ENCODE peak calls at places on chromosomes 7 and 10, in ten cellular contexts. B is uterus; N is OCI-LY7; P is AG10803; G is CD8-positive, alpha-beta T cell; Y is SK-N-SH; Z is neural progenitor cell; H is colonic mucosa; T is cardiac muscle cell; D is cardiac fibroblast. V is an unnamed sample.

GRCh38 chr10:118241229-118242137 is 100.6 kb downstream of the FAM204A start:
- DNase-seq in B (peak; percentile 91), N (peak; percentile 60), P (peak; percentile 84), G (peak; percentile 76), Y (peak; percentile 53), Z (peak; percentile 90), H (peak; percentile 82), T (peak; percentile 88), D (peak; percentile 85), V (peak; percentile 86)

GRCh38 chr7:157981778-157982177 is 605.8 kb downstream of the PTPRN2 start:
- DNase-seq in B (no peak), N (no peak), P (no peak), G (no peak), Y (no peak), Z (no peak), H (no peak), T (no peak), D (no peak), V (no peak)

GRCh38 chr10:129057856-129058663 is 409.0 kb upstream of the MGMT start:
- DNase-seq in B (no peak), N (no peak), P (no peak), G (peak; percentile 74), Y (no peak), Z (no peak), H (no peak), T (no peak), D (no peak), V (no peak)

GRCh38 chr7:28037220-28038010 is 143.2 kb downstream of the JAZF1 start:
- DNase-seq in B (peak; percentile 29), N (no peak), P (peak; percentile 95), G (no peak), Y (no peak), Z (no peak), H (no peak), T (peak; percentile 91), D (peak; percentile 97), V (no peak)

GRCh38 chr7:139995034-139995915 is 67.5 kb downstream of the PARP12 start:
- DNase-seq in B (peak; percentile 30), N (no peak), P (peak; percentile 36), G (no peak), Y (no peak), Z (no peak), H (no peak), T (peak; percentile 72), D (peak; percentile 43), V (no peak)

GRCh38 chr10:102610499-102610898 is 33.8 kb upstream of the TRIM8 start:
- DNase-seq in B (no peak), N (no peak), P (no peak), G (no peak), Y (no peak), Z (no peak), H (no peak), T (no peak), D (peak; percentile 59), V (no peak)

GRCh38 chr7:131899271-131900030 is 343.0 kb upstream of the PODXL start:
- DNase-seq in B (no peak), N (no peak), P (no peak), G (no peak), Y (no peak), Z (no peak), H (no peak), T (no peak), D (no peak), V (no peak)

GRCh38 chr7:139572704-139573395 is 49.4 kb downstream of the CLEC2L start:
- DNase-seq in B (no peak), N (no peak), P (no peak), G (peak; percentile 38), Y (no peak), Z (no peak), H (no peak), T (no peak), D (no peak), V (no peak)

GRCh38 chr7:29805031-29805430 is 1.3 kb upstream of the WIPF3 start:
- DNase-seq in B (no peak), N (no peak), P (no peak), G (no peak), Y (no peak), Z (no peak), H (no peak), T (no peak), D (no peak), V (no peak)

GRCh38 chr7:29797112-29797944 is 9.0 kb upstream of the WIPF3 start:
- DNase-seq in B (no peak), N (no peak), P (no peak), G (no peak), Y (no peak), Z (no peak), H (peak; percentile 24), T (no peak), D (no peak), V (no peak)

GRCh38 chr7:29806131-29806792 is at the start of gene WIPF3:
- DNase-seq in B (no peak), N (no peak), P (no peak), G (no peak), Y (peak; percentile 90), Z (peak; percentile 88), H (peak; percentile 40), T (peak; percentile 16), D (no peak), V (peak; percentile 74)

GRCh38 chr7:29798422-29798821 is 7.9 kb upstream of the WIPF3 start:
- DNase-seq in B (no peak), N (no peak), P (no peak), G (no peak), Y (no peak), Z (no peak), H (no peak), T (no peak), D (no peak), V (no peak)

GRCh38 chr7:29801929-29802328 is 4.4 kb upstream of the WIPF3 start:
- DNase-seq in B (no peak), N (no peak), P (no peak), G (no peak), Y (no peak), Z (no peak), H (no peak), T (no peak), D (no peak), V (no peak)
- TF ChIP-seq CTCF in B (no peak), N (no peak), P (no peak), G (no peak), Y (no peak), Z (no peak), H (no peak), T (no peak), D (no peak), V (no peak)

GRCh38 chr10:120651000-120651399 is 194.0 kb downstream of the PLPP4 start:
- DNase-seq in B (no peak), N (no peak), P (no peak), G (no peak), Y (no peak), Z (no peak), H (no peak), T (no peak), D (no peak), V (no peak)

GRCh38 chr10:120646159-120646558 is 189.1 kb downstream of the PLPP4 start:
- DNase-seq in B (no peak), N (no peak), P (no peak), G (no peak), Y (no peak), Z (no peak), H (no peak), T (no peak), D (no peak), V (no peak)

GRCh38 chr10:120643373-120643772 is 186.3 kb downstream of the PLPP4 start:
- DNase-seq in B (no peak), N (no peak), P (no peak), G (no peak), Y (no peak), Z (no peak), H (no peak), T (no peak), D (no peak), V (no peak)

GRCh38 chr10:120644549-120645410 is 187.8 kb downstream of the PLPP4 start:
- DNase-seq in B (no peak), N (no peak), P (no peak), G (no peak), Y (no peak), Z (peak; percentile 57), H (no peak), T (no peak), D (no peak), V (no peak)

DNA sequence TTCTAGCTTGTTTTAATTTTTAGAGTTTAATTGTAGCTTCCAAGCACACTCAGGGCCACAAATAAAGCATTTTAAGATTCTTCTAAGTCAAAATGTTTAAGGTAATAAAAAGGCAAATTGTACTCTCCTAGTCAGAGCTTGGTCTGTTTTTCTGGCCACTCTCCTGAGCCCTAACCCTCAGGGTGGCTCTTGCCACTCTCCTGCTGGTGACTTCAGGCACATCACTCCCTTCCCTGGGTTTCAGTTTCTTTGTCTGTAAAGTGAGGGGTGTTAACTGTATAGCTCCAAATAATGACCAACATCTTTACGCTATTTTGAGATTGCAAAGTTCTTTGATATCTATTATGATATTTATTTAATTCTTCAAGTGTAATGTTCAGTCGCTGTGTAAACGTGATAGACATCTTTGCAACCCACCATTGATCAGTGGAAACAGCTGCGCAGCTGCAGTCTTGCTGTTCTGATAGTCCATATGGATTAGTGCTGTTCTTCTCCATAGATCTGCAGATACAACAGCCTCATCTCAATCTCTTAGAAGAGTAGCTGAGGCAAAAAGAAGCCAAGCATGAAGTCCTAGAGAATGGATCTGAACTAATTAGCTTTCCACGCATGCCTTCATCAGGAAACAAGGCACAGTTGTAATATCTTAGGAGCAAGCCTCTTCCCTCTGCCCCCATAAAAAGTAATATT is 189.9 kb downstream of the PLPP4 start:
- DNase-seq in B (no peak), N (no peak), P (no peak), G (no peak), Y (peak; percentile 70), Z (no peak), H (no peak), T (no peak), D (no peak), V (no peak)
- TF ChIP-seq CTCF in B (no peak), N (no peak), P (peak; percentile 38), G (no peak), Y (no peak), Z (peak; percentile 28), H (no peak), T (no peak), D (no peak), V (no peak)

DNA sequence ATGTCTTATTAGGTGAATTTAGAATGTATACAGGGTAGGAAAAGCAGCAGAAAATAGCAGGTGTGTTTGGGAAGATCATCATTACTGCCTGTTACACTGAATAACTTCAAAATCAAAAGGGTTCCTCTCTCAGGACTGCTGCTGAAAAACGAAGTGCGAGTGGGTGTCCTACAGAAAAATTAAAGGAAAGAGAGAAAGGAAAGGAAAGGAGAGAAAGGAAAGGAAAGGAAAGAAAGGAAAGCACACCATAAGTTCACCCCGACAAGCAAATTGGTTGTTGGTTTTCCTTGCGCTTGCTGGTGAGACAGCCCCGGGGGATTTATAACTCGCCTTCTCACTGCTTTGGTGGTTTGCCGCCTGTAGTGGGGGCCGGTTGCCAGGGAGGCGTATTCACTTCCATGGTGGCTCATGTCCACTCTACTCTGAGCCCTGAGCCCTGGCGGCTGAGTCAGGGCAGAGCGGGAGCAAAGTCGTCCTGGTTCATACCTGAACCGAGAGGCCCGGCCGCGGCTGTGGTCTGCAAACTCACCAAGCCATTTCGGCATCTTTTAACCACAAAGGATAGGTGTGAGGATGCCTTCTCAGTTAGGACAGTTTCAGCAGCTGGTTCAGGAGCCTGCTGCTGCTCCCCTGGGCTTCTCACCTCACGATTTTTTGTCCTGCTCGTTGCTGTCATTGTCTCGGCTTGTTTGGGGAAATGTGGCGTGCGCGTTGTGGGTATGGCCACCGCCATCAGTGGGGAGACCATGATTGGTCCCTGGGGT is 26.1 kb downstream of the INPP5A start:
- DNase-seq in B (no peak), N (no peak), P (peak; percentile 44), G (no peak), Y (no peak), Z (no peak), H (no peak), T (no peak), D (peak; percentile 18), V (no peak)
- TF ChIP-seq CTCF in B (no peak), N (no peak), P (no peak), G (no peak), Y (no peak), Z (no peak), H (no peak), T (no peak), D (no peak), V (no peak)

GRCh38 chr10:66362522-66362921 is 563.3 kb upstream of the LRRTM3 start:
- DNase-seq in B (no peak), N (no peak), P (no peak), G (no peak), Y (no peak), Z (no peak), H (no peak), T (no peak), D (no peak), V (no peak)
- TF ChIP-seq CTCF in B (no peak), N (no peak), P (no peak), G (no peak), Y (no peak), Z (no peak), H (no peak), T (no peak), D (no peak), V (no peak)